ENCODE peak calls at places on chromosome 5, in seven cellular contexts. One of them, this sample, is unnamed.
A peak's percentile ranks its signal among the peaks of the same experiment; 100 is the strongest.

GRCh38 chr5:147711019-147711418 is 71.5 kb downstream of the JAKMIP2 start:
- DNase-seq in Jurkat, Clone E6-1: no peak
- DNase-seq in BJ: no peak
- DNase-seq in glutamatergic neuron: no peak
- DNase-seq in activated T-cell treated with anti-CD3 and anti-CD28 coated beads, Interleukin-2, amount 50 U/mL, for 48 hours: no peak
- DNase-seq in AG20443: no peak
- DNase-seq in Caki2: no peak
- DNase-seq in this sample: no peak

GRCh38 chr5:45578270-45578669 is 117.9 kb downstream of the HCN1 start:
- DNase-seq in Jurkat, Clone E6-1: no peak
- DNase-seq in BJ: no peak
- DNase-seq in glutamatergic neuron: no peak
- DNase-seq in activated T-cell treated with anti-CD3 and anti-CD28 coated beads, Interleukin-2, amount 50 U/mL, for 48 hours: no peak
- DNase-seq in AG20443: no peak
- DNase-seq in Caki2: peak; percentile 41
- DNase-seq in this sample: no peak

GRCh38 chr5:133399247-133399891 is 213.0 kb downstream of the FSTL4 start:
- DNase-seq in Jurkat, Clone E6-1: no peak
- DNase-seq in BJ: no peak
- DNase-seq in glutamatergic neuron: no peak
- DNase-seq in activated T-cell treated with anti-CD3 and anti-CD28 coated beads, Interleukin-2, amount 50 U/mL, for 48 hours: no peak
- DNase-seq in AG20443: no peak
- DNase-seq in Caki2: no peak
- DNase-seq in this sample: no peak

GRCh38 chr5:52893105-52893504 is 96.0 kb upstream of the ITGA2 start:
- DNase-seq in Jurkat, Clone E6-1: no peak
- DNase-seq in BJ: no peak
- DNase-seq in glutamatergic neuron: no peak
- DNase-seq in activated T-cell treated with anti-CD3 and anti-CD28 coated beads, Interleukin-2, amount 50 U/mL, for 48 hours: no peak
- DNase-seq in AG20443: peak; percentile 44
- DNase-seq in Caki2: no peak
- DNase-seq in this sample: no peak

GRCh38 chr5:177557041-177557647 is 2.8 kb upstream of the FAM193B start:
- DNase-seq in Jurkat, Clone E6-1: no peak
- DNase-seq in BJ: no peak
- DNase-seq in glutamatergic neuron: no peak
- DNase-seq in activated T-cell treated with anti-CD3 and anti-CD28 coated beads, Interleukin-2, amount 50 U/mL, for 48 hours: no peak
- DNase-seq in AG20443: no peak
- DNase-seq in Caki2: peak; percentile 23
- DNase-seq in this sample: no peak

GRCh38 chr5:1435369-1435768 is 9.9 kb downstream of the SLC6A3 start:
- DNase-seq in Jurkat, Clone E6-1: no peak
- DNase-seq in BJ: no peak
- DNase-seq in glutamatergic neuron: no peak
- DNase-seq in activated T-cell treated with anti-CD3 and anti-CD28 coated beads, Interleukin-2, amount 50 U/mL, for 48 hours: no peak
- DNase-seq in AG20443: no peak
- DNase-seq in Caki2: no peak
- DNase-seq in this sample: no peak

GRCh38 chr5:102815560-102816324 is 60.6 kb downstream of the PAM start:
- DNase-seq in Jurkat, Clone E6-1: no peak
- DNase-seq in BJ: no peak
- DNase-seq in glutamatergic neuron: no peak
- DNase-seq in activated T-cell treated with anti-CD3 and anti-CD28 coated beads, Interleukin-2, amount 50 U/mL, for 48 hours: no peak
- DNase-seq in AG20443: no peak
- DNase-seq in Caki2: no peak
- DNase-seq in this sample: no peak

GRCh38 chr5:34718516-34718915 is 62.4 kb downstream of the RAI14 start:
- DNase-seq in Jurkat, Clone E6-1: no peak
- DNase-seq in BJ: no peak
- DNase-seq in glutamatergic neuron: no peak
- DNase-seq in activated T-cell treated with anti-CD3 and anti-CD28 coated beads, Interleukin-2, amount 50 U/mL, for 48 hours: no peak
- DNase-seq in AG20443: no peak
- DNase-seq in Caki2: no peak
- DNase-seq in this sample: no peak

GRCh38 chr5:126016256-126016655 is 407.0 kb upstream of the GRAMD2B start:
- DNase-seq in Jurkat, Clone E6-1: no peak
- DNase-seq in BJ: no peak
- DNase-seq in glutamatergic neuron: no peak
- DNase-seq in activated T-cell treated with anti-CD3 and anti-CD28 coated beads, Interleukin-2, amount 50 U/mL, for 48 hours: no peak
- DNase-seq in AG20443: no peak
- DNase-seq in Caki2: no peak
- DNase-seq in this sample: no peak

GRCh38 chr5:54758038-54758437 is 227.4 kb downstream of the ESM1 start:
- DNase-seq in Jurkat, Clone E6-1: no peak
- DNase-seq in BJ: no peak
- DNase-seq in glutamatergic neuron: no peak
- DNase-seq in activated T-cell treated with anti-CD3 and anti-CD28 coated beads, Interleukin-2, amount 50 U/mL, for 48 hours: no peak
- DNase-seq in AG20443: peak; percentile 74
- DNase-seq in Caki2: no peak
- DNase-seq in this sample: no peak

GRCh38 chr5:84149094-84149493 is 235.6 kb downstream of the EDIL3 start:
- DNase-seq in Jurkat, Clone E6-1: no peak
- DNase-seq in BJ: no peak
- DNase-seq in glutamatergic neuron: no peak
- DNase-seq in activated T-cell treated with anti-CD3 and anti-CD28 coated beads, Interleukin-2, amount 50 U/mL, for 48 hours: no peak
- DNase-seq in AG20443: no peak
- DNase-seq in Caki2: no peak
- DNase-seq in this sample: no peak

GRCh38 chr5:89968870-89969472 is 440.6 kb downstream of the CETN3 start:
- DNase-seq in Jurkat, Clone E6-1: no peak
- DNase-seq in BJ: no peak
- DNase-seq in glutamatergic neuron: no peak
- DNase-seq in activated T-cell treated with anti-CD3 and anti-CD28 coated beads, Interleukin-2, amount 50 U/mL, for 48 hours: no peak
- DNase-seq in AG20443: no peak
- DNase-seq in Caki2: no peak
- DNase-seq in this sample: no peak

GRCh38 chr5:64229163-64229774 is 63.6 kb downstream of the RNF180 start:
- DNase-seq in Jurkat, Clone E6-1: peak; percentile 28
- DNase-seq in BJ: no peak
- DNase-seq in glutamatergic neuron: no peak
- DNase-seq in activated T-cell treated with anti-CD3 and anti-CD28 coated beads, Interleukin-2, amount 50 U/mL, for 48 hours: no peak
- DNase-seq in AG20443: peak; percentile 55
- DNase-seq in Caki2: peak; percentile 14
- DNase-seq in this sample: no peak

GRCh38 chr5:159734366-159734765 is 181.9 kb upstream of the ADRA1B start:
- DNase-seq in Jurkat, Clone E6-1: peak; percentile 49
- DNase-seq in BJ: no peak
- DNase-seq in glutamatergic neuron: no peak
- DNase-seq in activated T-cell treated with anti-CD3 and anti-CD28 coated beads, Interleukin-2, amount 50 U/mL, for 48 hours: no peak
- DNase-seq in AG20443: no peak
- DNase-seq in Caki2: no peak
- DNase-seq in this sample: no peak

GRCh38 chr5:93800988-93801811 is 59.8 kb upstream of the POU5F2 start:
- DNase-seq in Jurkat, Clone E6-1: peak; percentile 28
- DNase-seq in BJ: no peak
- DNase-seq in glutamatergic neuron: no peak
- DNase-seq in activated T-cell treated with anti-CD3 and anti-CD28 coated beads, Interleukin-2, amount 50 U/mL, for 48 hours: no peak
- DNase-seq in AG20443: peak; percentile 28
- DNase-seq in Caki2: peak; percentile 32
- DNase-seq in this sample: no peak

GRCh38 chr5:98454904-98455303 is 318.6 kb upstream of the RGMB start:
- DNase-seq in Jurkat, Clone E6-1: no peak
- DNase-seq in BJ: peak; percentile 88
- DNase-seq in glutamatergic neuron: no peak
- DNase-seq in activated T-cell treated with anti-CD3 and anti-CD28 coated beads, Interleukin-2, amount 50 U/mL, for 48 hours: no peak
- DNase-seq in AG20443: peak; percentile 70
- DNase-seq in Caki2: peak; percentile 35
- DNase-seq in this sample: no peak

GRCh38 chr5:173501922-173502321 is 114.5 kb downstream of the BOD1 start:
- DNase-seq in Jurkat, Clone E6-1: no peak
- DNase-seq in BJ: no peak
- DNase-seq in glutamatergic neuron: no peak
- DNase-seq in activated T-cell treated with anti-CD3 and anti-CD28 coated beads, Interleukin-2, amount 50 U/mL, for 48 hours: no peak
- DNase-seq in AG20443: peak; percentile 7
- DNase-seq in Caki2: no peak
- DNase-seq in this sample: no peak

GRCh38 chr5:180494510-180495181 is 467 bp downstream of the CNOT6 start:
- DNase-seq in Jurkat, Clone E6-1: no peak
- DNase-seq in BJ: no peak
- DNase-seq in glutamatergic neuron: peak; percentile 58
- DNase-seq in activated T-cell treated with anti-CD3 and anti-CD28 coated beads, Interleukin-2, amount 50 U/mL, for 48 hours: peak; percentile 56
- DNase-seq in AG20443: peak; percentile 65
- DNase-seq in Caki2: peak; percentile 58
- DNase-seq in this sample: peak; percentile 50

GRCh38 chr5:160064979-160065619 is 54.2 kb downstream of the PWWP2A start:
- DNase-seq in Jurkat, Clone E6-1: no peak
- DNase-seq in BJ: no peak
- DNase-seq in glutamatergic neuron: no peak
- DNase-seq in activated T-cell treated with anti-CD3 and anti-CD28 coated beads, Interleukin-2, amount 50 U/mL, for 48 hours: no peak
- DNase-seq in AG20443: no peak
- DNase-seq in Caki2: no peak
- DNase-seq in this sample: peak; percentile 69

GRCh38 chr5:1118738-1119137 is 6.9 kb upstream of the SLC12A7 start:
- DNase-seq in Jurkat, Clone E6-1: no peak
- DNase-seq in BJ: no peak
- DNase-seq in glutamatergic neuron: no peak
- DNase-seq in activated T-cell treated with anti-CD3 and anti-CD28 coated beads, Interleukin-2, amount 50 U/mL, for 48 hours: no peak
- DNase-seq in AG20443: no peak
- DNase-seq in Caki2: no peak
- DNase-seq in this sample: peak; percentile 77

GRCh38 chr5:43231977-43232376 is 40.0 kb downstream of the NIM1K start:
- DNase-seq in Jurkat, Clone E6-1: no peak
- DNase-seq in BJ: no peak
- DNase-seq in glutamatergic neuron: no peak
- DNase-seq in activated T-cell treated with anti-CD3 and anti-CD28 coated beads, Interleukin-2, amount 50 U/mL, for 48 hours: peak; percentile 25
- DNase-seq in AG20443: no peak
- DNase-seq in Caki2: peak; percentile 30
- DNase-seq in this sample: peak; percentile 56

GRCh38 chr5:179228341-179229121 is 116.7 kb downstream of the ADAMTS2 start:
- DNase-seq in Jurkat, Clone E6-1: no peak
- DNase-seq in BJ: no peak
- DNase-seq in glutamatergic neuron: no peak
- DNase-seq in activated T-cell treated with anti-CD3 and anti-CD28 coated beads, Interleukin-2, amount 50 U/mL, for 48 hours: no peak
- DNase-seq in AG20443: no peak
- DNase-seq in Caki2: peak; percentile 11
- DNase-seq in this sample: no peak

GRCh38 chr5:151671979-151672378 is 14.7 kb downstream of the SPARC start:
- DNase-seq in Jurkat, Clone E6-1: no peak
- DNase-seq in BJ: no peak
- DNase-seq in glutamatergic neuron: no peak
- DNase-seq in activated T-cell treated with anti-CD3 and anti-CD28 coated beads, Interleukin-2, amount 50 U/mL, for 48 hours: no peak
- DNase-seq in AG20443: no peak
- DNase-seq in Caki2: no peak
- DNase-seq in this sample: no peak

GRCh38 chr5:77946381-77947050 is 170.4 kb upstream of the TBCA start:
- DNase-seq in Jurkat, Clone E6-1: no peak
- DNase-seq in BJ: no peak
- DNase-seq in glutamatergic neuron: no peak
- DNase-seq in activated T-cell treated with anti-CD3 and anti-CD28 coated beads, Interleukin-2, amount 50 U/mL, for 48 hours: no peak
- DNase-seq in AG20443: no peak
- DNase-seq in Caki2: no peak
- DNase-seq in this sample: no peak

GRCh38 chr5:94793113-94793815 is 174.8 kb downstream of the SLF1 start:
- DNase-seq in Jurkat, Clone E6-1: peak; percentile 94
- DNase-seq in BJ: peak; percentile 69
- DNase-seq in glutamatergic neuron: no peak
- DNase-seq in activated T-cell treated with anti-CD3 and anti-CD28 coated beads, Interleukin-2, amount 50 U/mL, for 48 hours: no peak
- DNase-seq in AG20443: peak; percentile 60
- DNase-seq in Caki2: no peak
- DNase-seq in this sample: no peak

GRCh38 chr5:107389130-107389553 is 281.6 kb downstream of the EFNA5 start:
- DNase-seq in Jurkat, Clone E6-1: peak; percentile 74
- DNase-seq in BJ: peak; percentile 49
- DNase-seq in glutamatergic neuron: no peak
- DNase-seq in activated T-cell treated with anti-CD3 and anti-CD28 coated beads, Interleukin-2, amount 50 U/mL, for 48 hours: no peak
- DNase-seq in AG20443: no peak
- DNase-seq in Caki2: peak; percentile 81
- DNase-seq in this sample: peak; percentile 29

GRCh38 chr5:59799668-59800374 is 93.7 kb downstream of the PDE4D start:
- DNase-seq in Jurkat, Clone E6-1: peak; percentile 46
- DNase-seq in BJ: no peak
- DNase-seq in glutamatergic neuron: no peak
- DNase-seq in activated T-cell treated with anti-CD3 and anti-CD28 coated beads, Interleukin-2, amount 50 U/mL, for 48 hours: no peak
- DNase-seq in AG20443: peak; percentile 32
- DNase-seq in Caki2: peak; percentile 56
- DNase-seq in this sample: no peak

GRCh38 chr5:147303251-147303650 is 68.4 kb downstream of the STK32A start:
- DNase-seq in Jurkat, Clone E6-1: no peak
- DNase-seq in BJ: no peak
- DNase-seq in glutamatergic neuron: no peak
- DNase-seq in activated T-cell treated with anti-CD3 and anti-CD28 coated beads, Interleukin-2, amount 50 U/mL, for 48 hours: no peak
- DNase-seq in AG20443: peak; percentile 8
- DNase-seq in Caki2: no peak
- DNase-seq in this sample: no peak

GRCh38 chr5:152349683-152350526 is 55.2 kb downstream of the NMUR2 start:
- DNase-seq in Jurkat, Clone E6-1: peak; percentile 28
- DNase-seq in BJ: no peak
- DNase-seq in glutamatergic neuron: peak; percentile 72
- DNase-seq in activated T-cell treated with anti-CD3 and anti-CD28 coated beads, Interleukin-2, amount 50 U/mL, for 48 hours: peak; percentile 19
- DNase-seq in AG20443: peak; percentile 42
- DNase-seq in Caki2: peak; percentile 19
- DNase-seq in this sample: peak; percentile 61